ENCODE peak calls at places on chromosomes 2 and 18, in eight cellular contexts. G is SK-N-SH; I is hepatocyte; H is brain microvascular endothelial cell; T is adrenal gland; X is CD4-positive, alpha-beta T cell; P is upper lobe of right lung; E is right lobe of liver. R is an unnamed sample.
A peak's percentile ranks its signal among the peaks of the same experiment; 100 is the strongest.

GRCh38 chr18:46877329-46877987 is 39.8 kb downstream of the PIAS2 start:
- DNase-seq in I (peak; percentile 47), X (no peak), P (no peak), G (no peak), H (no peak), E (no peak), T (no peak), R (no peak)

GRCh38 chr2:141611981-141612380 is 518.8 kb downstream of the LRP1B start:
- DNase-seq in I (no peak), X (no peak), T (no peak), E (no peak), G (no peak), H (no peak), P (no peak), R (no peak)

GRCh38 chr2:26399781-26400376 is 1.8 kb upstream of the DRC1 start:
- DNase-seq in X (no peak), I (no peak), H (no peak), T (no peak), E (no peak), P (no peak), G (no peak), R (no peak)

GRCh38 chr2:3113769-3114168 is 263.8 kb downstream of the EIPR1 start:
- DNase-seq in I (no peak), P (peak; percentile 27), T (no peak), X (no peak), G (no peak), E (no peak), H (no peak), R (no peak)

GRCh38 chr18:74315464-74316256 is at the start of gene C18orf63:
- DNase-seq in I (no peak), T (no peak), P (no peak), H (no peak), G (no peak), X (no peak), E (no peak), R (no peak)

GRCh38 chr2:152056418-152056817 is 42.4 kb downstream of the CACNB4 start:
- DNase-seq in P (no peak), X (no peak), I (no peak), E (no peak), H (no peak), T (no peak), G (no peak), R (no peak)

GRCh38 chr2:25558262-25558661 is 115.1 kb downstream of the DTNB start:
- DNase-seq in X (no peak), I (no peak), T (no peak), E (no peak), H (peak; percentile 63), G (no peak), P (no peak), R (no peak)

GRCh38 chr2:203122317-203122998 is 107.8 kb downstream of the NBEAL1 start:
- DNase-seq in T (no peak), E (no peak), H (no peak), G (peak; percentile 9), I (peak; percentile 6), X (no peak), P (no peak), R (no peak)

GRCh38 chr18:52288403-52289004 is 51.5 kb upstream of the DCC start:
- DNase-seq in H (no peak), X (no peak), E (peak; percentile 43), G (peak; percentile 28), P (peak; percentile 64), T (peak; percentile 16), I (peak; percentile 53), R (peak; percentile 11)

GRCh38 chr2:40048506-40048905 is 269.4 kb upstream of the THUMPD2 start:
- DNase-seq in E (no peak), H (no peak), G (no peak), T (no peak), I (no peak), X (no peak), P (no peak), R (no peak)

GRCh38 chr2:212242739-212243138 is 295.9 kb downstream of the ERBB4 start:
- DNase-seq in T (no peak), G (no peak), H (no peak), P (no peak), X (no peak), I (no peak), E (no peak), R (no peak)

GRCh38 chr2:108621087-108621559 is 86.9 kb downstream of the LIMS1 start:
- DNase-seq in I (peak; percentile 65), E (no peak), X (peak; percentile 79), G (no peak), T (no peak), H (no peak), P (no peak), R (no peak)

GRCh38 chr18:55376387-55376786 is 211.6 kb downstream of the TCF4 start:
- DNase-seq in P (no peak), X (no peak), G (no peak), H (no peak), I (no peak), E (no peak), T (no peak), R (no peak)

GRCh38 chr2:205925373-205926337 is 160.3 kb downstream of the INO80D start:
- DNase-seq in G (peak; percentile 88), I (peak; percentile 89), T (peak; percentile 81), P (peak; percentile 91), E (peak; percentile 84), X (peak; percentile 60), H (peak; percentile 52), R (peak; percentile 86)

GRCh38 chr2:20106746-20107145 is 55.3 kb upstream of the LAPTM4A start:
- DNase-seq in P (peak; percentile 78), G (no peak), I (peak; percentile 73), H (no peak), E (peak; percentile 72), T (peak; percentile 50), X (peak; percentile 13), R (peak; percentile 87)

GRCh38 chr2:26597197-26597596 is 44.0 kb downstream of the CIB4 start:
- DNase-seq in G (no peak), E (no peak), H (no peak), I (no peak), T (no peak), X (no peak), P (no peak), R (no peak)

GRCh38 chr2:69250981-69251380 is 136.0 kb downstream of the GFPT1 start:
- DNase-seq in I (no peak), T (no peak), X (no peak), E (no peak), G (no peak), H (no peak), P (no peak), R (no peak)

DNA sequence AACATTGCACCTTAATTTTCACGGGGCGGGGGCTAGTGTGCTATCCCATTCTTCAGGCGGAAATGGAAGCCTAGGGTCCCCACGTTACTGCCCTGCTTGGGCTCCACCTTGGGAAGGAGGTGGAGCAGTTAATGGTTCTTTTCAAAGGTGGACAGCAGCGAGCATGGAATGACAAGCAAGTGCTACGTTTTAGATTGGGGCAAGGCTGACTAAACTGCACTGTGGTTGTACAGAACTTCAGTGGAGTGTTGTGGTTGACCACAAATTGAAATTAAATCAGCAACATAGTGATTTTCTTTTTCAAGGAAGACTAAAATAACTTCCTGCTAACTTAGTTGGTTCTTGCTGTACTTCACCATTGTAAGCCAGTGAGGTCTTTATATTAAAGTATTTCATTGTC is 47.0 kb downstream of the CHRNA1 start:
- DNase-seq in E (no peak), G (no peak), H (peak; percentile 28), T (no peak), I (no peak), X (no peak), P (no peak), R (no peak)
- H3K27me3 ChIP-seq in E (no peaks in the 10 kb centered on the region), G (no peaks in the 10 kb centered on the region), H (no peaks in the 10 kb centered on the region), T (no peaks in the 10 kb centered on the region), I (no peaks in the 10 kb centered on the region), X (no peaks in the 10 kb centered on the region), P (no peaks in the 10 kb centered on the region), R (no peaks in the 10 kb centered on the region)

GRCh38 chr2:241325257-241325656 is 9.5 kb downstream of the SEPTIN2 start:
- DNase-seq in I (no peak), E (no peak), G (no peak), T (no peak), X (no peak), P (no peak), H (no peak), R (no peak)

GRCh38 chr2:241329669-241330615 is 14.2 kb downstream of the SEPTIN2 start:
- DNase-seq in G (no peak), I (no peak), H (no peak), E (no peak), X (no peak), P (no peak), T (no peak), R (no peak)

GRCh38 chr2:241334813-241335212 is 19.1 kb downstream of the SEPTIN2 start:
- DNase-seq in X (no peak), E (no peak), P (no peak), I (no peak), H (no peak), T (no peak), G (no peak), R (no peak)

GRCh38 chr2:241324775-241325174 is 9.1 kb downstream of the SEPTIN2 start:
- DNase-seq in P (no peak), X (no peak), T (no peak), I (no peak), E (no peak), H (no peak), G (no peak), R (no peak)

GRCh38 chr2:241330616-241330981 is 14.9 kb downstream of the SEPTIN2 start:
- DNase-seq in T (no peak), E (no peak), X (no peak), I (no peak), H (no peak), G (no peak), P (no peak), R (no peak)
- TF ChIP-seq CTCF in T (no peak), E (no peak), X (no peak), I (no peak), H (no peak), G (no peak), P (no peak), R (no peak)

GRCh38 chr18:78813898-78814297 is 165.7 kb upstream of the SALL3 start:
- DNase-seq in T (no peak), I (no peak), G (no peak), X (no peak), H (no peak), E (no peak), P (no peak), R (no peak)
- H3K27me3 ChIP-seq in T (peaks cover 6% of the 10 kb centered on the region), I (no peaks in the 10 kb centered on the region), G (peaks cover 55% of the 10 kb centered on the region), X (peaks cover 8% of the 10 kb centered on the region), H (no peaks in the 10 kb centered on the region), E (no peaks in the 10 kb centered on the region), P (peaks cover 25% of the 10 kb centered on the region), R (peaks cover 11% of the 10 kb centered on the region)

DNA sequence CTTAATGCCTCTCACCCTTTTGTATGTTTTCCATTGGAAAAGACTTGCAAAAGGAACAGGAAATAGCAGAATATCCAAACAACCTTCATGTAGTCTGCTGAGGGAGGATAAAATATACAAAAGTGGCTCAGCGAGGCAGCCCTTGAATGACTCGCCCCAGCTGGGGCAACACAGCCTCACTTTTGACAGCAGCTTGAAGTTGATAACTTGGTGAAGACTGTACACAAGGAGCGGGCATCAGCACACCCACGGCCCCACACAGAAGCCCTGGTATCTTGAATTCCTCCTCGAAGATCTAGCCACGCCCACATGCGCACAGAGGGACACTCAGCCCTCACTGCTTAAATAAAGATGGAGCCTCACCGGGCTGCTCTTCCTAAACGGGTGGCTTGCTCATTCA is 161.0 kb downstream of the IRS1 start:
- DNase-seq in X (no peak), H (no peak), I (no peak), E (no peak), G (no peak), P (no peak), T (no peak), R (no peak)
- TF ChIP-seq CTCF in X (no peak), H (no peak), I (no peak), E (no peak), G (no peak), P (no peak), T (no peak), R (no peak)

R was measured in BE2C.